ENCODE peak calls at places on chromosomes 6 and 20, in six cellular contexts. Y, N, O, B, G and A are unnamed samples. For H3K36me3, the result is how much of the 10 kb centered on the place peaks cover.

GRCh38 chr6:157314705-157315321 is 8.5 kb downstream of the TMEM242 start:
- DNase-seq in Y (no peak), N (peak), O (no peak), B (no peak), G (no peak), A (no peak)

GRCh38 chr6:55445648-55446204 is 118.5 kb downstream of the GFRAL start:
- DNase-seq in Y (no peak), N (peak), O (no peak), B (no peak), G (no peak), A (no peak)

GRCh38 chr20:49916146-49917002 is 1.0 kb upstream of the SPATA2 start:
- DNase-seq in Y (no peak), N (peak), O (no peak), B (no peak), G (no peak), A (no peak)

GRCh38 chr6:30111266-30111856 is 1.5 kb downstream of the TRIM31 start:
- DNase-seq in Y (no peak), N (no peak), O (no peak), B (no peak), G (no peak), A (no peak)

GRCh38 chr20:39876974-39877615 is 811.9 kb downstream of the MAFB start:
- DNase-seq in Y (no peak), N (no peak), O (no peak), B (no peak), G (no peak), A (no peak)

GRCh38 chr6:15336905-15337583 is 91.2 kb downstream of the JARID2 start:
- DNase-seq in Y (no peak), N (no peak), O (no peak), B (no peak), G (no peak), A (no peak)

GRCh38 chr20:54221996-54222890 is 14.4 kb downstream of the PFDN4 start:
- DNase-seq in Y (no peak), N (no peak), O (no peak), B (no peak), G (no peak), A (no peak)

GRCh38 chr20:428658-429200 is 20.6 kb downstream of the RBCK1 start:
- DNase-seq in Y (no peak), N (no peak), O (no peak), B (no peak), G (no peak), A (no peak)

GRCh38 chr20:15045246-15045645 is 707.8 kb upstream of the FLRT3 start:
- DNase-seq in Y (peak), N (no peak), O (peak), B (no peak), G (peak), A (peak)

GRCh38 chr20:61109221-61109805 is 142.7 kb upstream of the CDH4 start:
- DNase-seq in Y (no peak), N (no peak), O (no peak), B (no peak), G (no peak), A (no peak)

GRCh38 chr20:41196653-41197225 is 59.4 kb downstream of the PLCG1 start:
- DNase-seq in Y (no peak), N (no peak), O (no peak), B (no peak), G (no peak), A (no peak)

GRCh38 chr6:135002229-135002844 is 52.3 kb downstream of the HBS1L start:
- DNase-seq in Y (no peak), N (peak), O (no peak), B (no peak), G (no peak), A (no peak)

GRCh38 chr6:73309784-73310502 is 44.1 kb downstream of the DPPA5 start:
- DNase-seq in Y (peak), N (peak), O (peak), B (peak), G (peak), A (peak)

GRCh38 chr20:24708411-24709295 is 239.2 kb downstream of the SYNDIG1 start:
- DNase-seq in Y (no peak), N (no peak), O (no peak), B (no peak), G (peak), A (no peak)

GRCh38 chr6:1348675-1349074 is 36.8 kb downstream of the FOXQ1 start:
- DNase-seq in Y (peak), N (peak), O (peak), B (peak), G (peak), A (no peak)

GRCh38 chr20:51345601-51346101 is 196.9 kb downstream of the NFATC2 start:
- DNase-seq in Y (no peak), N (peak), O (peak), B (no peak), G (no peak), A (peak)

GRCh38 chr6:128899651-128900050 is 16.7 kb downstream of the LAMA2 start:
- DNase-seq in Y (no peak), N (peak), O (no peak), B (no peak), G (no peak), A (no peak)

GRCh38 chr6:133587396-133587795 is 301.5 kb upstream of the TCF21 start:
- DNase-seq in Y (no peak), N (no peak), O (no peak), B (no peak), G (no peak), A (no peak)

DNA sequence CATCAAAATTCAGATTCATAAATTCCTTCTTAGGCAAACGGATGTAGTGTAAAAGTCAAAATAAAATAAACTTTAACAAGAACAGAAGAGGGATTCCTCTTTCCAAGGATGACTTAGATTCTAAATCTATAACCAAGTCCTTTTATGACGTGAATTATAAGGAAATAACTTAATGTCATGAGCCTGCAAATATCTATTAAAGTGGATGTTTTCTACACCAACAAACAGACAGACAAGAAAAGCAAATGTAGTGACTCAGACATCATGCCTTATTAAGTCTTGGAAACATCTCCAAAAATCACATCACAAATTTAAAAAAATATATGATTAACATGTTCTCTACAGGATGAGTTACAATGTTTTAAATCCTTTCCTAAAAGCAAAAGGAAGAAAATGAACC is 397.1 kb downstream of the ESR1 start:
- DNase-seq in Y (no peak), N (no peak), O (no peak), B (no peak), G (no peak), A (no peak)
- H3K36me3 ChIP-seq in Y (half or more), N (half or more), O (half or more), B (half or more), G (half or more), A (under half)

GRCh38 chr6:159978291-159979135 is 9.6 kb downstream of the IGF2R start:
- DNase-seq in Y (no peak), N (peak), O (no peak), B (no peak), G (no peak), A (no peak)

GRCh38 chr6:159981591-159982245 is 12.8 kb downstream of the IGF2R start:
- DNase-seq in Y (no peak), N (peak), O (peak), B (peak), G (no peak), A (peak)

GRCh38 chr6:159979136-159979874 is 10.4 kb downstream of the IGF2R start:
- DNase-seq in Y (no peak), N (peak), O (peak), B (no peak), G (no peak), A (no peak)

GRCh38 chr6:159981171-159981571 is 12.3 kb downstream of the IGF2R start:
- DNase-seq in Y (no peak), N (no peak), O (no peak), B (no peak), G (no peak), A (no peak)

GRCh38 chr6:159980474-159980873 is 11.6 kb downstream of the IGF2R start:
- DNase-seq in Y (no peak), N (no peak), O (no peak), B (no peak), G (no peak), A (no peak)
- H3K27ac ChIP-seq in Y (peak), N (no peak), O (peak), B (no peak), G (no peak), A (peak)

GRCh38 chr20:38218566-38218885 is 42.0 kb downstream of the KIAA1755 start:
- DNase-seq in Y (no peak), N (no peak), O (no peak), B (no peak), G (no peak), A (no peak)
- H3K4me3 ChIP-seq in Y (no peak), N (no peak), O (no peak), B (no peak), G (no peak), A (no peak)

GRCh38 chr6:33273924-33274902 is 2.3 kb downstream of the RPS18 start:
- DNase-seq in Y (no peak), N (no peak), O (no peak), B (no peak), G (no peak), A (no peak)

GRCh38 chr6:33273129-33273923 is 1.5 kb downstream of the RPS18 start:
- DNase-seq in Y (no peak), N (no peak), O (no peak), B (no peak), G (no peak), A (no peak)

GRCh38 chr6:33272358-33273128 is 668 bp downstream of the RPS18 start:
- DNase-seq in Y (no peak), N (no peak), O (no peak), B (no peak), G (no peak), A (no peak)

GRCh38 chr6:33271098-33271607 is 523 bp downstream of the VPS52 start:
- DNase-seq in Y (no peak), N (no peak), O (no peak), B (no peak), G (no peak), A (no peak)

GRCh38 chr6:33271608-33272357 is at the start of the genes RPS18 and VPS52:
- DNase-seq in Y (peak), N (peak), O (peak), B (peak), G (peak), A (peak)
- H3K36me3 ChIP-seq in Y (half or more), N (half or more), O (half or more), B (half or more), G (under half), A (under half)

GRCh38 chr6:81937296-81937937 is 184.9 kb upstream of the TENT5A start:
- DNase-seq in Y (no peak), N (peak), O (no peak), B (no peak), G (no peak), A (no peak)
- H3K27ac ChIP-seq in Y (no peak), N (peak), O (no peak), B (no peak), G (peak), A (no peak)

GRCh38 chr6:123788319-123788718 is 15.3 kb upstream of the NKAIN2 start:
- DNase-seq in Y (no peak), N (no peak), O (no peak), B (no peak), G (no peak), A (no peak)
- H3K4me3 ChIP-seq in Y (no peak), N (peak), O (no peak), B (no peak), G (no peak), A (no peak)

GRCh38 chr6:36202101-36202500 is 5.6 kb downstream of the BRPF3 start:
- DNase-seq in Y (no peak), N (no peak), O (no peak), B (no peak), G (no peak), A (no peak)
- H3K36me3 ChIP-seq in Y (half or more), N (half or more), O (half or more), B (half or more), G (under half), A (under half)

DNA sequence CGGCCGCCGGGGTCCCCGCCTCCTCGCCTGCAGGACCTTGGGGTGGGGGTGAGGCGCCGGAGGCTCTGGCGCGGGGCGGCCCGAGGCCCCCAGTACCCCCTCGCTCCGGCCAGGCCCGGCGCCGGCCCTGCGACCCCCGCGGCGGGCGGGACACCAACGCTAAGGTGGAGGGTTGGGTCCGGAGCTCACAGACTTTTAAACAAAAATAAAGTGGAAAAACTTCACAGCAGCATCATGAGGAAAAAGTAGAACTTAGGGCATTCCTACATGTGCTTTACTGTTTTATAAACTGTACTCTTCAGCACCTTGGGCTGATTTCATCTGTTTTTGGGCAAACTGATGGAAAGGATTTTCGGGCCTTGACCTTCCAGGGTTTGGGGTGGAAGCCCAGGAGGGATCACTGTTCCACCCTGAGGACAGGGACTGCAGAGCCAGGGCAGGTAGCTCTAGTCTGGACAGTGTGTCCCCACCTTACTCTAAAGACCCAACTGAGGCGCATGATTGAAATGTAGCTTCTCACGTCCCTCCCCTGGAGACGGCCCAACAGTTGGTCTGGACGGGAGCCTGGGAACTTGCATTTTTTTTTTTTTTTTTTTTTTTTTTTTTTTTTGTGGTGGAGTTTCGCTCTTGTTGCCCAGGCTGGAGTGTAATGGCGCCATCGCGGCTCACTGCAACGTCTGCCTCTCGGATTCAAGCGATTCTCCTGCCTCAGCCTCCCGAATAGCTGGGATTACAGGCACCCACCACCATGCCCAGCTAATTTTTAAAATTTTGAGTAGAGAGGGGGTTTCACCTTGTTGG is 708 bp downstream of the NELFCD start:
- DNase-seq in Y (no peak), N (peak), O (no peak), B (no peak), G (no peak), A (no peak)
- H3K27ac ChIP-seq in Y (peak), N (peak), O (peak), B (peak), G (peak), A (no peak)